ENCODE peak calls at places on chromosomes 1 and 21, in seven cellular contexts. V is GM12892, B is HepG2, M is H1, D is K562, X is GM12878, Q is SK-N-SH. W is an unnamed sample.

GRCh38 chr1:45177452-45177851 is 29.0 kb downstream of the ZSWIM5 start:
- DNase-seq in V (no peak), B (no peak), M (no peak), D (no peak), X (no peak), Q (no peak), W (no peak)

GRCh38 chr1:219805191-219805590 is 123.2 kb downstream of the SLC30A10 start:
- DNase-seq in V (no peak), B (no peak), M (no peak), D (no peak), X (no peak), Q (no peak), W (no peak)

GRCh38 chr1:181344091-181344490 is 139.2 kb upstream of the CACNA1E start:
- DNase-seq in V (no peak), B (no peak), M (no peak), D (no peak), X (no peak), Q (no peak), W (no peak)

GRCh38 chr21:43884012-43884860 is 19.2 kb downstream of the AGPAT3 start:
- DNase-seq in V (no peak), B (peak; percentile 73), M (no peak), D (peak; percentile 96), X (no peak), Q (peak; percentile 49), W (peak; percentile 56)

GRCh38 chr1:85465099-85465790 is at the start of gene DDAH1:
- DNase-seq in V (peak; percentile 34), B (peak; percentile 29), M (peak; percentile 74), D (no peak), X (no peak), Q (peak; percentile 93), W (peak; percentile 37)

GRCh38 chr1:66302810-66303209 is 231.1 kb upstream of the SGIP1 start:
- DNase-seq in V (no peak), B (no peak), M (no peak), D (no peak), X (no peak), Q (no peak), W (no peak)

GRCh38 chr1:37498872-37499617 is 15.5 kb downstream of the MEAF6 start:
- DNase-seq in V (no peak), B (no peak), M (no peak), D (peak; percentile 11), X (no peak), Q (peak; percentile 53), W (no peak)

GRCh38 chr1:152003846-152004442 is 10.3 kb upstream of the S100A10 start:
- DNase-seq in V (no peak), B (no peak), M (no peak), D (no peak), X (no peak), Q (no peak), W (no peak)

GRCh38 chr1:173052681-173053196 is 2.0 kb upstream of the TNFSF18 start:
- DNase-seq in V (no peak), B (no peak), M (no peak), D (no peak), X (no peak), Q (no peak), W (no peak)

GRCh38 chr1:237220243-237220642 is 178.3 kb downstream of the RYR2 start:
- DNase-seq in V (no peak), B (no peak), M (no peak), D (no peak), X (no peak), Q (no peak), W (no peak)

GRCh38 chr1:47424336-47424982 is 8.4 kb downstream of the FOXE3 start:
- DNase-seq in V (no peak), B (peak; percentile 52), M (peak; percentile 69), D (peak; percentile 55), X (no peak), Q (peak; percentile 65), W (no peak)

GRCh38 chr1:53546409-53547155 is 87.4 kb downstream of the DMRTB1 start:
- DNase-seq in V (no peak), B (no peak), M (no peak), D (no peak), X (no peak), Q (peak; percentile 5), W (no peak)

GRCh38 chr1:53549287-53549686 is 90.1 kb downstream of the DMRTB1 start:
- DNase-seq in V (no peak), B (no peak), M (no peak), D (no peak), X (no peak), Q (no peak), W (no peak)

GRCh38 chr1:53549781-53550180 is 90.6 kb downstream of the DMRTB1 start:
- DNase-seq in V (no peak), B (no peak), M (no peak), D (no peak), X (no peak), Q (no peak), W (no peak)

GRCh38 chr1:53547321-53547720 is 88.1 kb downstream of the DMRTB1 start:
- DNase-seq in V (no peak), B (no peak), M (no peak), D (no peak), X (no peak), Q (peak; percentile 11), W (no peak)

DNA sequence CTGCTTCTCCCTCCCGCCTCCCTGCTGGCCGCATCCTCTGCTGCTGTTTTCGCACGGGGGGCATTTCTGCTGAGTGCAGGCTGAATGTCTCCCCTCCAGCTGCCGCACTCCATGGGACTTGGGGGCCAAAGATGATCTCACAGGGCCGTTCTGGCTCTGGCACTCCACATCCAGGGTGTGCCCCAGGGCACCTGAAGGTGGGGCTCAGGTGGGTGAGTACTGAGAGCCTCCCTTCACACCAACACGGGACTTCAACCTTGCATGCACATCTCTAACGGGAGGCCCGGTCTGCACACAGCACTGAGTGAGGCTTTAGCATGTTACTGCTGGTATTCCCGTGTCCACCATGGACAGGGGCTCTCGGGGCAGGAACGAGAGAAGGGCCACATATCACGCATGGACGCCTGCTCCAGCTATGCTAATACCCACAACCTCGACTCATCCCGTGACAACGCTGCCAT is 88.9 kb downstream of the DMRTB1 start:
- DNase-seq in V (no peak), B (no peak), M (no peak), D (no peak), X (no peak), Q (peak; percentile 10), W (no peak)
- TF ChIP-seq TAF1 in V (no peak), B (no peak), M (no peak), D (no peak), X (no peak), Q (no peak), W (no peak)

DNA sequence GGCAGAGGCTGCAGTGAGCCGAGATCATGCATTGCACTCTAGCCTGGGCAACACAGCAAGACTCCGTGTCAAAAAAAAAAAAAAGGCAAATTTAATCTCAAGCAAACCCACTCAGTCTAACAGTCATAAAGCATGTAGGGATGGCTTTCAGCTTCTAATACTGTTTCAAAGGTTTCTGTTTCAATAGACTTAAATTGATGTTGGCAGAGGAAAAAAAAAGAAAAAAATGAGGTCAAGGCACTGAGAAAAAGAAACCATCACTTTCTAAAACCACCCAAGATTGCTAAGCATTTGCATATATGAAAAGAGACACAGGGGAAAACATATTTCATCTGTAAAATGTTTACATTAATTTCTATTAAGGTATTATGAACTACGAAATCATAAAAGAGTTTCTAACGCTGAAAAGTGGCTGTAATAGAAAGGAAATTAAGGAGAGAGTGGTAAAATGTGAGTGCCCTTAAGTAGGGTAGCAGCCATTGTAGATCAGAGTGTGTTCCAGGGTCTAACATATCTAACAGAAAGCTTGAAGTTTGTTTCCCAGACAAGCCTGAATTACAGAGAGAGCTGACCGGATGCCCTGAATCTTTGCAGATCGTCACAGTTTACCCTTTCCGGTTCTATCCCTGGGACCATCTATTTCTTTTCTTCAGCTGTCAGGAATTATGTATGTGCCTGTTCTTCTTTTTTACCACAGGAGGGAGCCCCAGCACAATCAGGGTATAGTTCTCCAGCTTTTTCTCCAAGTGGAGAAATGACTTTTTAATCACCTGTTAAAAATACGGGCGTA is 70.0 kb downstream of the PLD5 start:
- DNase-seq in V (no peak), B (peak; percentile 20), M (no peak), D (peak; percentile 49), X (no peak), Q (peak; percentile 67), W (no peak)
- TF ChIP-seq TAF1 in V (no peak), B (no peak), M (no peak), D (no peak), X (no peak), Q (no peak), W (no peak)

GRCh38 chr1:14525262-14525661 is 73.2 kb upstream of the KAZN start:
- DNase-seq in V (no peak), B (no peak), M (no peak), D (no peak), X (no peak), Q (no peak), W (no peak)
- TF ChIP-seq TAF1 in V (no peak), B (no peak), M (no peak), D (no peak), X (no peak), Q (no peak), W (no peak)

DNA sequence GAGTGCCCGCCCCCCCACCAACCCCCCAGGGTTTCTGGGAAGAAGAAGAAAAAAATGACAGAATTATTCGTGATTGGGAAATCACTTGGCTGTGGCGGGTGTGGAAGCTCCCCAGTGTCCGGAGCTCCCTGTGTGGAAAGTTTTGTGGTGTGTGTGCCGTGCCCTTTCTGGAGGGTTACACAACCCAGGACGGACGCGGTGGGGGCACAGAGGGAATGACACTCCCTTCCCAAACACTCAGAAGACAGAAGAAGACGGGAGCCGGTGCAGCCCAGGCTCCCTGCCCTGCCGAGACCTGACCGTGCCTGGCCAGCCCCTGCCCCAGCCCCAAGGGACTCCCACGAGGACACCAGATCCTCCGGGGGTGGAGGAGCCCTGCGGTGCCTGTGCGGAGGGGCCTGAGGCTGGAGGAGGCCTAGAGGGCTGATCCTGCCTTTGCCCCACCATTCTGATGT is 33.0 kb upstream of the ADARB1 start:
- DNase-seq in V (no peak), B (no peak), M (no peak), D (no peak), X (no peak), Q (no peak), W (no peak)
- TF ChIP-seq TAF1 in V (no peak), B (no peak), M (no peak), D (no peak), X (no peak), Q (no peak), W (no peak)

GRCh38 chr21:32813265-32813903 is 41.8 kb upstream of the PAXBP1 start:
- DNase-seq in V (no peak), B (no peak), M (no peak), D (no peak), X (no peak), Q (no peak), W (no peak)
- TF ChIP-seq TAF1 in V (no peak), B (no peak), M (no peak), D (no peak), X (no peak), Q (no peak), W (no peak)

GRCh38 chr1:34668063-34668462 is 86.8 kb upstream of the GJB5 start:
- DNase-seq in V (no peak), B (no peak), M (no peak), D (no peak), X (no peak), Q (no peak), W (no peak)
- TF ChIP-seq TAF1 in V (no peak), B (no peak), M (no peak), D (no peak), X (no peak), Q (no peak), W (no peak)

W was measured in GM12891.